ENCODE peak calls at places on chromosome 15, in five cellular contexts. H is T-helper 1 cell, J is GM13976, Y is COR-L47, N is pons. B is an unnamed sample.

GRCh38 chr15:52013151-52013791 is 5.7 kb upstream of the MAPK6 start:
- DNase-seq in H (no peak), J (peak; percentile 50), Y (no peak), N (no peak), B (no peak)

GRCh38 chr15:40857601-40858351 is 13.9 kb downstream of the SPINT1 start:
- DNase-seq in H (peak; percentile 44), J (peak; percentile 90), Y (peak; percentile 59), N (peak; percentile 28), B (peak; percentile 37)

GRCh38 chr15:39621210-39621609 is 40.3 kb downstream of the THBS1 start:
- DNase-seq in H (no peak), J (no peak), Y (peak; percentile 67), N (no peak), B (no peak)

GRCh38 chr15:80875568-80875967 is 96.4 kb downstream of the CEMIP start:
- DNase-seq in H (no peak), J (no peak), Y (no peak), N (peak; percentile 36), B (peak; percentile 54)

GRCh38 chr15:101070502-101071273 is 151.5 kb downstream of the LRRK1 start:
- DNase-seq in H (no peak), J (no peak), Y (no peak), N (no peak), B (no peak)

GRCh38 chr15:57245130-57245529 is 131.2 kb upstream of the CGNL1 start:
- DNase-seq in H (no peak), J (no peak), Y (no peak), N (no peak), B (no peak)

GRCh38 chr15:89749951-89750559 is 994 bp downstream of the MESP1 start:
- DNase-seq in H (no peak), J (peak; percentile 51), Y (peak; percentile 43), N (no peak), B (no peak)

GRCh38 chr15:101110681-101111569 is 140.9 kb downstream of the CHSY1 start:
- DNase-seq in H (no peak), J (no peak), Y (no peak), N (no peak), B (no peak)

GRCh38 chr15:50765202-50765967 is at the start of gene SPPL2A:
- DNase-seq in H (peak; percentile 66), J (peak; percentile 95), Y (peak; percentile 72), N (peak; percentile 59), B (peak; percentile 83)

GRCh38 chr15:32651229-32651837 is 9.8 kb downstream of the SCG5 start:
- DNase-seq in H (no peak), J (peak; percentile 82), Y (peak; percentile 38), N (peak; percentile 78), B (peak; percentile 34)

GRCh38 chr15:67967871-67968423 is 86.2 kb upstream of the PIAS1 start:
- DNase-seq in H (no peak), J (peak; percentile 69), Y (peak; percentile 72), N (no peak), B (peak; percentile 27)

GRCh38 chr15:73930790-73931281 is 4.6 kb downstream of the LOXL1 start:
- DNase-seq in H (no peak), J (no peak), Y (no peak), N (no peak), B (no peak)

GRCh38 chr15:39628821-39629220 is 47.9 kb downstream of the THBS1 start:
- DNase-seq in H (no peak), J (no peak), Y (no peak), N (no peak), B (no peak)

GRCh38 chr15:52862657-52863056 is 72.5 kb upstream of the ONECUT1 start:
- DNase-seq in H (no peak), J (no peak), Y (no peak), N (no peak), B (no peak)

GRCh38 chr15:84400820-84401219 is 165.2 kb downstream of the GOLGA6L4 start:
- DNase-seq in H (no peak), J (no peak), Y (no peak), N (no peak), B (no peak)

GRCh38 chr15:45091161-45091560 is 22.8 kb downstream of the DUOX2 start:
- DNase-seq in H (no peak), J (no peak), Y (no peak), N (no peak), B (no peak)

GRCh38 chr15:59306520-59307163 is 66.0 kb downstream of the MYO1E start:
- DNase-seq in H (no peak), J (no peak), Y (no peak), N (no peak), B (no peak)

GRCh38 chr15:73249499-73249898 is 119.3 kb downstream of the HCN4 start:
- DNase-seq in H (no peak), J (no peak), Y (no peak), N (no peak), B (no peak)

GRCh38 chr15:31499236-31499952 is 172.8 kb downstream of the KLF13 start:
- DNase-seq in H (no peak), J (no peak), Y (no peak), N (no peak), B (no peak)

GRCh38 chr15:42349178-42349577 is 10.1 kb upstream of the CAPN3 start:
- DNase-seq in H (no peak), J (no peak), Y (no peak), N (no peak), B (no peak)

GRCh38 chr15:78807359-78807758 is 3.9 kb downstream of the ADAMTS7 start:
- DNase-seq in H (no peak), J (no peak), Y (no peak), N (no peak), B (no peak)

GRCh38 chr15:100881573-100882336 is 2.1 kb downstream of the ALDH1A3 start:
- DNase-seq in H (no peak), J (no peak), Y (no peak), N (no peak), B (no peak)